ENCODE peak calls at places on chromosome 19, in seven cellular contexts. E, C, U, Z, M, D and Y are unnamed samples.

GRCh38 chr19:11324079-11324661 is 15.3 kb downstream of the RAB3D start:
- DNase-seq in E (peak; percentile 56), C (peak; percentile 61), U (no peak), Z (peak; percentile 83), M (peak; percentile 91), D (peak; percentile 65), Y (no peak)

GRCh38 chr19:29743681-29744080 is 28.6 kb upstream of the C19orf12 start:
- DNase-seq in E (no peak), C (no peak), U (no peak), Z (no peak), M (no peak), D (no peak), Y (no peak)

GRCh38 chr19:11684987-11685675 is 53.6 kb downstream of the ZNF823 start:
- DNase-seq in E (no peak), C (no peak), U (no peak), Z (no peak), M (no peak), D (no peak), Y (no peak)

GRCh38 chr19:33861950-33862349 is 65.3 kb downstream of the KCTD15 start:
- DNase-seq in E (no peak), C (no peak), U (no peak), Z (no peak), M (no peak), D (no peak), Y (no peak)

GRCh38 chr19:17294051-17294891 is 9.0 kb downstream of the ABHD8 start:
- DNase-seq in E (peak; percentile 69), C (no peak), U (peak; percentile 73), Z (no peak), M (peak; percentile 87), D (no peak), Y (peak; percentile 69)

GRCh38 chr19:45405435-45406164 is 731 bp upstream of the PPP1R13L start:
- DNase-seq in E (peak; percentile 86), C (peak; percentile 89), U (peak; percentile 72), Z (peak; percentile 64), M (peak; percentile 98), D (peak; percentile 92), Y (peak; percentile 70)

GRCh38 chr19:3196933-3197205 is 11.1 kb downstream of the NCLN start:
- DNase-seq in E (no peak), C (no peak), U (no peak), Z (no peak), M (no peak), D (no peak), Y (no peak)

GRCh38 chr19:2974342-2974932 is 2.9 kb upstream of the TLE6 start:
- DNase-seq in E (peak; percentile 10), C (no peak), U (no peak), Z (no peak), M (no peak), D (peak; percentile 32), Y (no peak)

GRCh38 chr19:3146677-3147100 is 10.9 kb downstream of the GNA15 start:
- DNase-seq in E (peak; percentile 70), C (no peak), U (peak; percentile 77), Z (no peak), M (peak; percentile 83), D (no peak), Y (no peak)